ENCODE peak calls at places on chromosome 4, in five cellular contexts. D is uterus, M is fibroblast of lung, E is foreskin keratinocyte, U is ovary. O is an unnamed sample.

GRCh38 chr4:48804584-48805301 is 24.7 kb upstream of the FRYL start:
- DNase-seq in D (no peak), M (peak; percentile 51), E (no peak), U (no peak), O (no peak)

GRCh38 chr4:24070117-24070516 is 180.3 kb upstream of the PPARGC1A start:
- DNase-seq in D (no peak), M (peak; percentile 57), E (peak; percentile 72), U (no peak), O (peak; percentile 81)

GRCh38 chr4:156888762-156889161 is 82.8 kb downstream of the PDGFC start:
- DNase-seq in D (no peak), M (peak; percentile 49), E (peak; percentile 92), U (no peak), O (no peak)

GRCh38 chr4:122803788-122804208 is 22.8 kb upstream of the FGF2 start:
- DNase-seq in D (no peak), M (no peak), E (no peak), U (no peak), O (no peak)

GRCh38 chr4:5710962-5711478 is at the start of gene EVC:
- DNase-seq in D (peak; percentile 87), M (peak; percentile 81), E (peak; percentile 42), U (peak; percentile 88), O (peak; percentile 36)

GRCh38 chr4:188869581-188869980 is 730.3 kb downstream of the TRIML1 start:
- DNase-seq in D (no peak), M (peak; percentile 59), E (no peak), U (no peak), O (no peak)

GRCh38 chr4:4717692-4718091 is 141.8 kb upstream of the MSX1 start:
- DNase-seq in D (no peak), M (no peak), E (peak; percentile 16), U (no peak), O (no peak)

GRCh38 chr4:138235419-138235952 is 6.7 kb downstream of the SLC7A11 start:
- DNase-seq in D (no peak), M (peak; percentile 93), E (peak; percentile 53), U (no peak), O (peak; percentile 78)

GRCh38 chr4:38368612-38369011 is 295.4 kb upstream of the KLF3 start:
- DNase-seq in D (no peak), M (peak; percentile 43), E (no peak), U (no peak), O (no peak)

GRCh38 chr4:15947684-15948083 is 9.1 kb upstream of the FGFBP1 start:
- DNase-seq in D (no peak), M (no peak), E (no peak), U (no peak), O (no peak)

GRCh38 chr4:83247415-83248357 is 36.9 kb downstream of the COQ2 start:
- DNase-seq in D (no peak), M (no peak), E (no peak), U (no peak), O (no peak)

GRCh38 chr4:173111031-173111430 is 57.6 kb upstream of the GALNT7 start:
- DNase-seq in D (no peak), M (no peak), E (no peak), U (no peak), O (no peak)

GRCh38 chr4:87007345-87008181 is 72.8 kb downstream of the AFF1 start:
- DNase-seq in D (peak; percentile 77), M (peak; percentile 59), E (no peak), U (peak; percentile 58), O (no peak)

GRCh38 chr4:10733486-10733885 is 48.9 kb upstream of the CLNK start:
- DNase-seq in D (no peak), M (no peak), E (no peak), U (no peak), O (no peak)

GRCh38 chr4:119735136-119735770 is 106.6 kb upstream of the PDE5A start:
- DNase-seq in D (no peak), M (peak; percentile 99), E (peak; percentile 43), U (no peak), O (peak; percentile 97)

GRCh38 chr4:152635876-152636275 is 43.9 kb downstream of the TMEM154 start:
- DNase-seq in D (no peak), M (no peak), E (no peak), U (no peak), O (no peak)

GRCh38 chr4:152024881-152025280 is 264.1 kb upstream of the GATB start:
- DNase-seq in D (no peak), M (no peak), E (no peak), U (no peak), O (no peak)

GRCh38 chr4:76753814-76754213 is 144.1 kb downstream of the SOWAHB start:
- DNase-seq in D (no peak), M (peak; percentile 97), E (peak; percentile 46), U (no peak), O (peak; percentile 93)

GRCh38 chr4:55445921-55446577 is 50.3 kb downstream of the TMEM165 start:
- DNase-seq in D (no peak), M (peak; percentile 65), E (peak; percentile 59), U (no peak), O (peak; percentile 45)

GRCh38 chr4:173051697-173052096 is 116.9 kb upstream of the GALNT7 start:
- DNase-seq in D (no peak), M (peak; percentile 18), E (no peak), U (no peak), O (no peak)

GRCh38 chr4:149264093-149264733 is 551.4 kb downstream of the IQCM start:
- DNase-seq in D (no peak), M (peak; percentile 74), E (peak; percentile 13), U (no peak), O (peak; percentile 45)

GRCh38 chr4:155478336-155478825 is 101.6 kb upstream of the MAP9 start:
- DNase-seq in D (no peak), M (peak; percentile 59), E (no peak), U (no peak), O (no peak)

DNA sequence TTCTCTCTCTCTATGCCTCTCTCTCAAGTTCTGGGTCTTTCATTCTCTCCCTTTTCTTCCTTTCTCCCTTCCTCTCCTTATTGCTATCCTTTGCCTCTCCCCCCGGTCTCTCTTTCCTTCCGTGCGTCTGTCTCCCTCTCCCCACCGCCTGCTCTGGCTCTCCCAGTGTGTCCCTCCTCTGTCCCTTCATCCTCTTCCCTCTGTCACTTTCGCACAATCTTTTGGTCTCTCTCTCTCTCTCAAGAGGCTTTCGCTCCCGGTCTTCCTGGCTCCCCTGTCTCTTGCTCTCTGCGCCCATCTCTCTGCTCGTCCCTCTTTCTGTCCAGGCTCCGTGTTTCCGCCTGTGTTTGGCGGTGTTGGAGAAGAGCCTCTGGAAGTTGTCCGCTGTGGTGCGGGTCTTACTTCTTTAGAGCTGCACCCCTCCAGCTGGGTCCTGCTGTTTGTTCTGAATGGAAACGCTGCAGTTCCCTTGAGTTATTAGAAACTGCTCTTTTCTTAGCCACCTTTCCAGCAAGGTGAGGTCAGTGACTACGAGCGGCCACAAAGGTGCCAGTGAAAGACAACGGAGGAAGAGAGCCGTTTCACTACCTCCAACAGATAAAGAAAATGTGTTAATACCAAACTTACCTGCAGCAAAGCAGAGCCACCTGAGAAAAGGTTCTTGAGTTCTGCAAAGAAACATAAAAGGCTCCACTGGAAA is 1.1 kb downstream of the BMPR1B start:
- DNase-seq in D (no peak), M (peak; percentile 7), E (no peak), U (peak; percentile 17), O (no peak)
- H3K27me3 ChIP-seq in D (no peaks in the 10 kb centered on the region), M (peaks cover 19% of the 10 kb centered on the region), E (peaks cover 79% of the 10 kb centered on the region), U (no peaks in the 10 kb centered on the region), O (peaks cover 27% of the 10 kb centered on the region)

DNA sequence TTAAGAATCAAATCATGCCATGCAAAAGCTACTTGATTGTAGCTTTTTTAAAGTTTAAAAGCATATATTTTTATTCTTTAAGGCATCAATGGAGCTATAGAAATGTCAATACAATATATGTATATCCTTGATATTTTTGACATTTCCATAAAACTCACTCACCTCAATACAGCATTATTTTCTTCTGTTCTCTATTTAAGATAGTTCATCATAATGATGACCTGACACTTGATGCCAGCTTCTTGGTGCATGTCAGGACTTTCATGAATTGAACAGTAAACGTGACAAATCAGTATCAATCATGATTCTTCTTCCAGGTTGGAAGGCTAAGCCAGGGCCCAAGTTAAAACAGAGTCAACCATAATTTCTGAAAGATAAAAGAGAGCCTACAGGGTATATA is 33.6 kb upstream of the ATP8A1 start:
- DNase-seq in D (no peak), M (no peak), E (no peak), U (no peak), O (no peak)
- TF ChIP-seq CTCF in D (no peak), M (no peak), E (no peak), U (no peak), O (no peak)

GRCh38 chr4:507745-508512 is 8.9 kb downstream of the PIGG start:
- DNase-seq in D (no peak), M (no peak), E (no peak), U (no peak), O (no peak)

GRCh38 chr4:504076-504475 is 5.1 kb downstream of the PIGG start:
- DNase-seq in D (no peak), M (no peak), E (no peak), U (peak; percentile 45), O (no peak)

GRCh38 chr4:509374-509676 is 10.3 kb downstream of the PIGG start:
- DNase-seq in D (no peak), M (no peak), E (no peak), U (no peak), O (no peak)

GRCh38 chr4:513327-513726 is 14.3 kb downstream of the PIGG start:
- DNase-seq in D (no peak), M (no peak), E (no peak), U (no peak), O (no peak)

GRCh38 chr4:508675-509373 is 9.8 kb downstream of the PIGG start:
- DNase-seq in D (no peak), M (no peak), E (no peak), U (no peak), O (no peak)
- H3K27me3 ChIP-seq in D (no peaks in the 10 kb centered on the region), M (no peaks in the 10 kb centered on the region), E (no peaks in the 10 kb centered on the region), U (no peaks in the 10 kb centered on the region), O (no peaks in the 10 kb centered on the region)

DNA sequence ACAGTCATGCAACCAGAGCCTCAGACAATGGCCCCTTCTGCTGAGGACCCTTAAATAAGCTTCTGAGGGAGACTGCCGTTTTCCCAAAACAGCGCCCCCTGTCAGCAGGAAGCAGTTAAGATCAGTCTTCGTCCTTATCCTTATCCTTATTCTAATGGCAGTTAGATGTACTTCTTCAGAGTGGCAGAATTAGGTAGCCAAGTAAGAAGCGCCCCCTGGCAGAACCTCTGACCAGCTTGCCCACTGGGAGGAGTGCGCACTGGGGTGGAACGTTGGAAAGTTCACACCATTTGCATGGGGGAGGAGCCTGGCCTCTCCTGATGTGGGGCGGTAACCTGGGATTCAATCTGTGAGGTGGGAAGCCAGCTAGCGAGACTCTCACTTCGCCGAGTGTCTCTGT is 133.6 kb upstream of the QRFPR start:
- DNase-seq in D (no peak), M (no peak), E (no peak), U (no peak), O (no peak)
- TF ChIP-seq CTCF in D (no peak), M (no peak), E (peak; percentile 13), U (no peak), O (no peak)